ENCODE peak calls at places on chromosomes 16 and 17, in six cellular contexts. One of them, this sample, is unnamed.

GRCh38 chr17:69373069-69373468 is 41.4 kb upstream of the MAP2K6 start:
- DNase-seq in mucosa of descending colon: peak; percentile 17
- DNase-seq in fibroblast of mammary gland: no peak
- DNase-seq in suprapubic skin: no peak
- DNase-seq in choroid plexus epithelial cell: no peak
- DNase-seq in pancreas: no peak
- DNase-seq in this sample: no peak

GRCh38 chr16:57969451-57970123 is 1.3 kb downstream of the CNGB1 start:
- DNase-seq in mucosa of descending colon: no peak
- DNase-seq in fibroblast of mammary gland: no peak
- DNase-seq in suprapubic skin: no peak
- DNase-seq in choroid plexus epithelial cell: no peak
- DNase-seq in pancreas: no peak
- DNase-seq in this sample: no peak

GRCh38 chr16:65373095-65373494 is 251.2 kb upstream of the CDH11 start:
- DNase-seq in mucosa of descending colon: no peak
- DNase-seq in fibroblast of mammary gland: no peak
- DNase-seq in suprapubic skin: no peak
- DNase-seq in choroid plexus epithelial cell: peak; percentile 12
- DNase-seq in pancreas: no peak
- DNase-seq in this sample: no peak

GRCh38 chr17:44191941-44192496 is 5.2 kb downstream of the TMUB2 start:
- DNase-seq in mucosa of descending colon: peak; percentile 70
- DNase-seq in fibroblast of mammary gland: no peak
- DNase-seq in suprapubic skin: no peak
- DNase-seq in choroid plexus epithelial cell: no peak
- DNase-seq in pancreas: no peak
- DNase-seq in this sample: peak; percentile 19

GRCh38 chr17:1109606-1110523 is 69.9 kb downstream of the ABR start:
- DNase-seq in mucosa of descending colon: peak; percentile 91
- DNase-seq in fibroblast of mammary gland: no peak
- DNase-seq in suprapubic skin: no peak
- DNase-seq in choroid plexus epithelial cell: peak; percentile 18
- DNase-seq in pancreas: no peak
- DNase-seq in this sample: no peak

GRCh38 chr16:50354629-50355456 is 13.9 kb downstream of the BRD7 start:
- DNase-seq in mucosa of descending colon: no peak
- DNase-seq in fibroblast of mammary gland: peak; percentile 35
- DNase-seq in suprapubic skin: no peak
- DNase-seq in choroid plexus epithelial cell: peak; percentile 33
- DNase-seq in pancreas: no peak
- DNase-seq in this sample: no peak

GRCh38 chr16:4320030-4320429 is 4.2 kb downstream of the GLIS2 start:
- DNase-seq in mucosa of descending colon: no peak
- DNase-seq in fibroblast of mammary gland: peak; percentile 30
- DNase-seq in suprapubic skin: no peak
- DNase-seq in choroid plexus epithelial cell: no peak
- DNase-seq in pancreas: peak; percentile 16
- DNase-seq in this sample: no peak

GRCh38 chr17:57109393-57110151 is 24.5 kb downstream of the AKAP1 start:
- DNase-seq in mucosa of descending colon: peak; percentile 65
- DNase-seq in fibroblast of mammary gland: no peak
- DNase-seq in suprapubic skin: no peak
- DNase-seq in choroid plexus epithelial cell: peak; percentile 39
- DNase-seq in pancreas: no peak
- DNase-seq in this sample: no peak

GRCh38 chr16:56102159-56102798 is 89.0 kb upstream of the GNAO1 start:
- DNase-seq in mucosa of descending colon: peak; percentile 9
- DNase-seq in fibroblast of mammary gland: no peak
- DNase-seq in suprapubic skin: no peak
- DNase-seq in choroid plexus epithelial cell: no peak
- DNase-seq in pancreas: peak; percentile 11
- DNase-seq in this sample: no peak

GRCh38 chr16:53142823-53143568 is 88.2 kb downstream of the CHD9 start:
- DNase-seq in mucosa of descending colon: no peak
- DNase-seq in fibroblast of mammary gland: peak; percentile 34
- DNase-seq in suprapubic skin: no peak
- DNase-seq in choroid plexus epithelial cell: peak; percentile 35
- DNase-seq in pancreas: no peak
- DNase-seq in this sample: peak; percentile 55

GRCh38 chr16:55052335-55053070 is 121.8 kb downstream of the IRX5 start:
- DNase-seq in mucosa of descending colon: no peak
- DNase-seq in fibroblast of mammary gland: no peak
- DNase-seq in suprapubic skin: peak; percentile 43
- DNase-seq in choroid plexus epithelial cell: no peak
- DNase-seq in pancreas: no peak
- DNase-seq in this sample: peak; percentile 14

GRCh38 chr17:68198931-68199836 is 48.7 kb upstream of the AMZ2 start:
- DNase-seq in mucosa of descending colon: no peak
- DNase-seq in fibroblast of mammary gland: no peak
- DNase-seq in suprapubic skin: no peak
- DNase-seq in choroid plexus epithelial cell: peak; percentile 6
- DNase-seq in pancreas: no peak
- DNase-seq in this sample: peak; percentile 38

GRCh38 chr17:35344262-35344661 is 29.2 kb downstream of the SLFN11 start:
- DNase-seq in mucosa of descending colon: no peak
- DNase-seq in fibroblast of mammary gland: no peak
- DNase-seq in suprapubic skin: no peak
- DNase-seq in choroid plexus epithelial cell: no peak
- DNase-seq in pancreas: no peak
- DNase-seq in this sample: no peak

GRCh38 chr17:35350493-35350892 is 22.9 kb downstream of the SLFN11 start:
- DNase-seq in mucosa of descending colon: no peak
- DNase-seq in fibroblast of mammary gland: no peak
- DNase-seq in suprapubic skin: no peak
- DNase-seq in choroid plexus epithelial cell: no peak
- DNase-seq in pancreas: no peak
- DNase-seq in this sample: no peak

GRCh38 chr17:35342207-35342744 is 31.1 kb downstream of the SLFN11 start:
- DNase-seq in mucosa of descending colon: no peak
- DNase-seq in fibroblast of mammary gland: no peak
- DNase-seq in suprapubic skin: no peak
- DNase-seq in choroid plexus epithelial cell: no peak
- DNase-seq in pancreas: no peak
- DNase-seq in this sample: no peak

GRCh38 chr17:35345445-35345925 is 27.9 kb downstream of the SLFN11 start:
- DNase-seq in mucosa of descending colon: no peak
- DNase-seq in fibroblast of mammary gland: no peak
- DNase-seq in suprapubic skin: no peak
- DNase-seq in choroid plexus epithelial cell: no peak
- DNase-seq in pancreas: no peak
- DNase-seq in this sample: peak; percentile 2

DNA sequence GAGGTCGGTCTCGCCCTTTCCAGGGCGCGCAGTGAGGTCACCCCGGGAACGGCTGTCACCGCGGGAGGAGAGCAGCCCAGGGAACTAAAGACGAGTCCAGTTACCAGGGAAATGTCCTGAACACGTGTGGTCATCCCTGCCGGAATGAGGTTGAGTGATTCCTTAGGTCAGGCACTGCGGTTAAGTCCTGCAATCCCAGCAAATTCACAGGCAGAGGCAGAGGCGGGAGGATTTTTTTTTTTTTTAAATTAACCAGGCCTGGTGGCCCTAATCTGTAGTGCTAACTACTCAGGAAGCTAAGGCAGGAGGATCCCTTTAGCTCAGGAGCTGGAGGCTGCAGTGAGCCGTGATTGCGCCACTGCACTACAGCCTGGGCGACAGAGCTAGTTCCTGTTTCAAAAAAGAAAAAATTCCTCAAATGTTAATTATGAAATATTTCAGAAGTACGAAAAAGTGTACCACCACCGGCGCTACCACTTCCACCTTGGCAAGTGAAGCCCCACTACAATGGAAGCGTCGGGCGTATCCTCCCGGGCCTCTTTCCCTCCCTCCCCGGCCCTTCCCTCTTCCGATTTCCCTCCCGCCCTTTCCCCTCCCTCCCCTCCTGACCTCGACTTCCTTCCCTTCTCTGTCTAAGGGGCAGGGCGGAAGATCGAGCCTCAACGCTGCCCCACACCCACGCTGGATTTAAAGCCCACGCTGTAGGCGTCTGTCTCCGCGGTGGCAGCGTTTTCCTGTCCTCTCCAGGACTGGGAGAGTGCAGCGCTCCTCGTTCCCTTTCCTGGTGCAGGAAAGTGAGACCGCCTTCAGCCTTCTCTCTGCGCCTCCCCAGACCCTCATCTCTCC is 27.3 kb downstream of the SLFN11 start:
- DNase-seq in mucosa of descending colon: peak; percentile 64
- DNase-seq in fibroblast of mammary gland: peak; percentile 81
- DNase-seq in suprapubic skin: peak; percentile 88
- DNase-seq in choroid plexus epithelial cell: peak; percentile 38
- DNase-seq in pancreas: peak; percentile 26
- DNase-seq in this sample: peak; percentile 75
- TF ChIP-seq CTCF in mucosa of descending colon: no peak
- TF ChIP-seq CTCF in fibroblast of mammary gland: no peak
- TF ChIP-seq CTCF in suprapubic skin: no peak
- TF ChIP-seq CTCF in choroid plexus epithelial cell: no peak
- TF ChIP-seq CTCF in pancreas: no peak
- TF ChIP-seq CTCF in this sample: no peak

GRCh38 chr16:22634913-22635312 is 124.2 kb downstream of the NPIPB5 start:
- DNase-seq in mucosa of descending colon: no peak
- DNase-seq in fibroblast of mammary gland: no peak
- DNase-seq in suprapubic skin: no peak
- DNase-seq in choroid plexus epithelial cell: no peak
- DNase-seq in pancreas: no peak
- DNase-seq in this sample: no peak
- H3K4me3 ChIP-seq in mucosa of descending colon: no peak overlapping the region
- H3K4me3 ChIP-seq in fibroblast of mammary gland: no peak overlapping the region
- H3K4me3 ChIP-seq in suprapubic skin: no peak overlapping the region
- H3K4me3 ChIP-seq in choroid plexus epithelial cell: no peak overlapping the region
- H3K4me3 ChIP-seq in pancreas: no peak overlapping the region
- H3K4me3 ChIP-seq in this sample: no peak overlapping the region

DNA sequence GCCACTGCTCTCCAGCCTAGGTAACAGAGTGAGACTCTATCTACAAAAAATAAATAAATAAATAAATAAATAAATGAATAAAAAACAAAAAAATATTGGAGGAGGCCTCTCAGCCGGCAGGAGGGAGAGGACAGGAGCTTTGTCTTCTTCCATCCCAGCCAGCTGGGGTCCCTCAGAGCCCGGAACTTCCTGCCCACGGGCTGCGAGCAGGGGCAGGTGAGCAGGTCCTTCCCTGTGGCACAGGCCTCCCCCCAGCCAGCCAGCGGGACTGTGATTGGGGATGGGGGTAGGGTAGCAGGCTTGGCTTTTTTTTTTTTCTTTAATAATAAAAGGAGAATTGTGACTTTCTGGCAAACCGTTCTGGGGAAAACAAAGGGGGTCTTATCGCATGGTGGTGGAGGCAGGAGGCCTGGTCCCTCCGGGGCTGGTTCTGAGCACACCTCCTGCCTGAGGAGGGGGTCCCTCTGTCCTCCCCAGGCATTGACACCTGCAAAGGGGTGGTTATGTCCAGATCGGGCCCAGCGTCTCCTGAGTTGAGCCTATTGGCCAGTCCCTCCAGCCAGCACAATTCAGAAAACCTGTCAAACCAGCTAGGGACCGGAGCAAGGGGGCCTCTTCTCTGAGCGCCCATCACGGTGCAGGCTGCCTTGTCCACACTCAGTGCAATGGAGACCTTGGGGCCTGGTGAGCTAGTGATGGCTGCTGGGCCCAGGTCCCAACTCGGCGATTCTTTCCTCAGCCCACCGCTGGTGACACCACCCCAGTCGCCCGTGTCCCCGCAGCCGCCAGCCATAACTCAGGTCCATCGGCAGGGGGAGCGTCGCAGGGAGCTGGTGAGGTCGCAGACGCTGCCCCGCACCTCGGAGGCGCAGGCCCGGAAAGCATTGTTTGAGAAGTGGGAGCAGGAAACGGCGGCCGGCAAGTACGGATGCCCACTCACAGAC is 10.3 kb downstream of the SMTNL2 start:
- DNase-seq in mucosa of descending colon: peak; percentile 51
- DNase-seq in fibroblast of mammary gland: no peak
- DNase-seq in suprapubic skin: no peak
- DNase-seq in choroid plexus epithelial cell: no peak
- DNase-seq in pancreas: no peak
- DNase-seq in this sample: no peak
- TF ChIP-seq CTCF in mucosa of descending colon: peak; percentile 17
- TF ChIP-seq CTCF in fibroblast of mammary gland: no peak
- TF ChIP-seq CTCF in suprapubic skin: no peak
- TF ChIP-seq CTCF in choroid plexus epithelial cell: peak; percentile 26
- TF ChIP-seq CTCF in pancreas: no peak
- TF ChIP-seq CTCF in this sample: no peak

GRCh38 chr17:81564778-81565177 is 12.6 kb upstream of the FAAP100 start:
- DNase-seq in mucosa of descending colon: no peak
- DNase-seq in fibroblast of mammary gland: no peak
- DNase-seq in suprapubic skin: no peak
- DNase-seq in choroid plexus epithelial cell: no peak
- DNase-seq in pancreas: no peak
- DNase-seq in this sample: no peak

GRCh38 chr17:81565231-81565630 is 13.1 kb upstream of the FAAP100 start:
- DNase-seq in mucosa of descending colon: no peak
- DNase-seq in fibroblast of mammary gland: no peak
- DNase-seq in suprapubic skin: no peak
- DNase-seq in choroid plexus epithelial cell: no peak
- DNase-seq in pancreas: no peak
- DNase-seq in this sample: no peak

GRCh38 chr17:81561494-81561885 is 9.3 kb upstream of the FAAP100 start:
- DNase-seq in mucosa of descending colon: no peak
- DNase-seq in fibroblast of mammary gland: peak; percentile 84
- DNase-seq in suprapubic skin: no peak
- DNase-seq in choroid plexus epithelial cell: no peak
- DNase-seq in pancreas: no peak
- DNase-seq in this sample: peak; percentile 61

GRCh38 chr17:81566461-81567126 is 14.4 kb upstream of the FAAP100 start:
- DNase-seq in mucosa of descending colon: peak; percentile 83
- DNase-seq in fibroblast of mammary gland: peak; percentile 90
- DNase-seq in suprapubic skin: no peak
- DNase-seq in choroid plexus epithelial cell: peak; percentile 97
- DNase-seq in pancreas: peak; percentile 75
- DNase-seq in this sample: peak; percentile 93

DNA sequence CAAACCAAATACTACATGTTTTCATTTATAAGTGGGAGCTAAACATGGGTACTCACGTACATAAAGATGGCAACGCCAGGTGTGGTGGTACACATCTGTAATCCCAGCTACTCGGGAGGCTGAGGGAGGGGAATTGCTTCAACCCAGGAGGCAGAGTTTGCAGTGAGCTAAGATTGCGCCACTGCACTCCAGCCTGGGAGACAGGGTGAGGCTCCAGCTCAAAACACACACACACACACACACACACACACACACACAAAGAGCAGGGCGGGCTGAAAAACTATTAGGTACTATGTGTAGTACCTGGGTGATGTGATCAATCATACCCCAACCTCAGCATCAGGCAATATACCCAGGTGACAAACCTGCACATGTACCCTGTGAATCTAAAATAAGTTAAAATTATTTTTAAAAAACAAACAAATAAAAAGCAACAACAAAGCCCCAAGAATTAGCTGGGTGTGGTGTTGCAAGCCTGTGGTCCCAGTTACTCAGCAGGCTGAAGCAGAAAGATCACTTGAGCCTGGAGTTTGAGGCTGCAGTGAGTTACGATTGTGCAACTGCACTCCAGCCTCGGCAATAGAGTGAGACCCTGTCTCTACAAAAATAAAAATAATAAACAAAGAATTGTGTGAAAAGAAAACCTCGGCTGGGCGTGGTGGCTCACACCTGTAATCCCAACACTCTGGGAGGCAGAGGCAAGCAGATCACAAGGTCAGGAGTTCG is 11.9 kb upstream of the FAAP100 start:
- DNase-seq in mucosa of descending colon: no peak
- DNase-seq in fibroblast of mammary gland: peak; percentile 86
- DNase-seq in suprapubic skin: no peak
- DNase-seq in choroid plexus epithelial cell: peak; percentile 95
- DNase-seq in pancreas: no peak
- DNase-seq in this sample: peak; percentile 88
- H3K4me3 ChIP-seq in mucosa of descending colon: no peak overlapping the region
- H3K4me3 ChIP-seq in fibroblast of mammary gland: no peak overlapping the region
- H3K4me3 ChIP-seq in suprapubic skin: no peak overlapping the region
- H3K4me3 ChIP-seq in choroid plexus epithelial cell: no peak overlapping the region
- H3K4me3 ChIP-seq in pancreas: no peak overlapping the region
- H3K4me3 ChIP-seq in this sample: no peak overlapping the region

This sample was measured in foreskin fibroblast.